ENCODE peak calls at places on chromosomes 2 and 18, in eight cellular contexts. J is colonic mucosa; E is CD4-positive, alpha-beta memory T cell; L is adipocyte; W is small intestine; S is left ventricle myocardium inferior; N is uterus; O is spleen. H is an unnamed sample. For H3K4me1, the result is how much of the 10 kb centered on the place peaks cover.

GRCh38 chr2:97728091-97728596 is 14.8 kb downstream of the ZAP70 start:
- DNase-seq in J (no peak), E (peak), L (no peak), W (no peak), S (peak), N (no peak), O (peak), H (no peak)

GRCh38 chr2:9170458-9171130 is 36.0 kb upstream of the ASAP2 start:
- DNase-seq in J (peak), E (no peak), L (no peak), W (peak), S (no peak), N (no peak), O (no peak), H (no peak)

GRCh38 chr2:216936954-216937357 is 77.1 kb upstream of the TNP1 start:
- DNase-seq in J (no peak), E (no peak), L (no peak), W (no peak), S (peak), N (no peak), O (no peak), H (no peak)

GRCh38 chr2:99066602-99067001 is 74.9 kb upstream of the C2orf15 start:
- DNase-seq in J (peak), E (peak), L (peak), W (peak), S (no peak), N (no peak), O (no peak), H (no peak)

GRCh38 chr18:906416-907170 is 1.9 kb downstream of the ADCYAP1 start:
- DNase-seq in J (no peak), E (no peak), L (no peak), W (no peak), S (no peak), N (no peak), O (no peak), H (no peak)

GRCh38 chr18:74294526-74294925 is 2.8 kb upstream of the CYB5A start:
- DNase-seq in J (no peak), E (no peak), L (no peak), W (no peak), S (no peak), N (peak), O (no peak), H (no peak)

GRCh38 chr18:44723973-44724778 is 43.5 kb downstream of the SETBP1 start:
- DNase-seq in J (no peak), E (peak), L (no peak), W (no peak), S (no peak), N (no peak), O (no peak), H (no peak)

GRCh38 chr2:127092306-127092705 is 14.6 kb downstream of the BIN1 start:
- DNase-seq in J (no peak), E (no peak), L (no peak), W (no peak), S (no peak), N (no peak), O (peak), H (no peak)

GRCh38 chr2:126655066-126655465 is 892 bp upstream of the GYPC start:
- DNase-seq in J (no peak), E (no peak), L (no peak), W (no peak), S (no peak), N (no peak), O (no peak), H (no peak)

GRCh38 chr2:189933911-189934399 is 128.6 kb downstream of the MSTN start:
- DNase-seq in J (no peak), E (no peak), L (peak), W (no peak), S (no peak), N (no peak), O (no peak), H (no peak)

GRCh38 chr18:59325965-59326364 is 7.5 kb upstream of the CPLX4 start:
- DNase-seq in J (no peak), E (no peak), L (no peak), W (no peak), S (no peak), N (no peak), O (no peak), H (no peak)

GRCh38 chr2:170685591-170685990 is 29.5 kb upstream of the SP5 start:
- DNase-seq in J (no peak), E (no peak), L (no peak), W (no peak), S (no peak), N (no peak), O (no peak), H (no peak)

GRCh38 chr18:55861266-55861665 is 273.3 kb upstream of the TCF4 start:
- DNase-seq in J (no peak), E (no peak), L (peak), W (no peak), S (no peak), N (no peak), O (no peak), H (no peak)

GRCh38 chr18:23723121-23723520 is 33.9 kb downstream of the LAMA3 start:
- DNase-seq in J (no peak), E (no peak), L (peak), W (no peak), S (no peak), N (no peak), O (no peak), H (no peak)

GRCh38 chr2:149098722-149099121 is 60.2 kb downstream of the LYPD6B start:
- DNase-seq in J (no peak), E (no peak), L (peak), W (peak), S (no peak), N (no peak), O (no peak), H (no peak)

GRCh38 chr2:43228782-43229659 is 2.6 kb upstream of the ZFP36L2 start:
- DNase-seq in J (no peak), E (peak), L (peak), W (no peak), S (no peak), N (no peak), O (peak), H (no peak)

GRCh38 chr2:14944562-14945346 is 312.2 kb downstream of the LRATD1 start:
- DNase-seq in J (no peak), E (no peak), L (peak), W (peak), S (no peak), N (no peak), O (no peak), H (no peak)

GRCh38 chr18:55024568-55024967 is 65.3 kb upstream of the CCDC68 start:
- DNase-seq in J (no peak), E (no peak), L (no peak), W (no peak), S (no peak), N (no peak), O (no peak), H (no peak)

GRCh38 chr2:24793752-24794477 is 690 bp downstream of the CENPO start:
- DNase-seq in J (peak), E (no peak), L (peak), W (peak), S (no peak), N (no peak), O (no peak), H (no peak)

GRCh38 chr2:159094173-159094737 is 125.8 kb downstream of the TANC1 start:
- DNase-seq in J (peak), E (no peak), L (peak), W (no peak), S (peak), N (peak), O (no peak), H (peak)

GRCh38 chr2:31219131-31219969 is 2.0 kb upstream of the CAPN14 start:
- DNase-seq in J (no peak), E (no peak), L (no peak), W (peak), S (no peak), N (no peak), O (no peak), H (no peak)

GRCh38 chr2:129915303-129915840 is 64.1 kb upstream of the RAB6C start:
- DNase-seq in J (peak), E (no peak), L (no peak), W (no peak), S (no peak), N (no peak), O (no peak), H (no peak)

GRCh38 chr2:149200109-149200520 is 130.3 kb upstream of the LYPD6 start:
- DNase-seq in J (no peak), E (no peak), L (peak), W (peak), S (no peak), N (no peak), O (no peak), H (no peak)

GRCh38 chr2:139031722-139032121 is 251.5 kb upstream of the NXPH2 start:
- DNase-seq in J (no peak), E (no peak), L (peak), W (no peak), S (peak), N (no peak), O (no peak), H (no peak)

GRCh38 chr2:101341901-101342624 is 33.6 kb upstream of the RNF149 start:
- DNase-seq in J (peak), E (peak), L (peak), W (peak), S (peak), N (peak), O (peak), H (peak)
- H3K4me3 ChIP-seq in J (no peak), E (no peak), L (peak), W (no peak), S (no peak), N (no peak), O (no peak), H (no peak)

DNA sequence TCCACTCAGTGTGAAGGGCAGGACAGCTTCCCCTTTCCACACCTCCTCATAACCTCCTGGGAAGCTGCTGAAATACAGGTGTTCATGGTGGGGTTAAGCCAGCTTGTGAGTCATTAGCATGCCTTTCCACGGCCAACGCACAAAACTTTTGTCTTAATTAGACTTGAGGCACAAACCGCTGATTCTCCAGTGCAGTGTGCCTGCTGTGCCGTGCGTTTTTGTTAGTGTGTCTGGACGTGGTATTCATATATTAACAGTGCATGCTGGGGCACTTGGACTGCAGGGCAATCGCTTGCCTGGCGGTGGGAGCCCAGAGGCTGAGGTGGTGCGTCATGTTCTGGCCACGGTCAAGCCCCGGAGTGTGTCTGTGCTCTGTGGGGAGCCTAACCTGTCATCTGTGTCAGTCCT is 156.2 kb downstream of the SH3RF3 start:
- DNase-seq in J (no peak), E (no peak), L (peak), W (no peak), S (no peak), N (no peak), O (peak), H (no peak)
- H3K4me1 ChIP-seq in J (under half), E (under half), L (under half), W (under half), S (half or more), N (under half), O (under half), H (under half)

GRCh38 chr2:240856151-240856980 is 12.3 kb upstream of the AGXT start:
- DNase-seq in J (no peak), E (peak), L (no peak), W (no peak), S (no peak), N (no peak), O (no peak), H (no peak)

GRCh38 chr2:240858321-240858720 is 10.3 kb upstream of the AGXT start:
- DNase-seq in J (no peak), E (no peak), L (no peak), W (no peak), S (no peak), N (no peak), O (no peak), H (no peak)

GRCh38 chr2:240857039-240858008 is 11.3 kb upstream of the AGXT start:
- DNase-seq in J (peak), E (peak), L (no peak), W (peak), S (no peak), N (no peak), O (no peak), H (no peak)

GRCh38 chr2:240852671-240853314 is 15.8 kb upstream of the AGXT start:
- DNase-seq in J (no peak), E (peak), L (no peak), W (no peak), S (no peak), N (no peak), O (peak), H (no peak)

GRCh38 chr2:240855670-240856069 is 13.0 kb upstream of the AGXT start:
- DNase-seq in J (no peak), E (no peak), L (no peak), W (no peak), S (no peak), N (no peak), O (no peak), H (no peak)
- H3K4me3 ChIP-seq in J (no peak), E (no peak), L (no peak), W (no peak), S (no peak), N (no peak), O (no peak), H (no peak)

DNA sequence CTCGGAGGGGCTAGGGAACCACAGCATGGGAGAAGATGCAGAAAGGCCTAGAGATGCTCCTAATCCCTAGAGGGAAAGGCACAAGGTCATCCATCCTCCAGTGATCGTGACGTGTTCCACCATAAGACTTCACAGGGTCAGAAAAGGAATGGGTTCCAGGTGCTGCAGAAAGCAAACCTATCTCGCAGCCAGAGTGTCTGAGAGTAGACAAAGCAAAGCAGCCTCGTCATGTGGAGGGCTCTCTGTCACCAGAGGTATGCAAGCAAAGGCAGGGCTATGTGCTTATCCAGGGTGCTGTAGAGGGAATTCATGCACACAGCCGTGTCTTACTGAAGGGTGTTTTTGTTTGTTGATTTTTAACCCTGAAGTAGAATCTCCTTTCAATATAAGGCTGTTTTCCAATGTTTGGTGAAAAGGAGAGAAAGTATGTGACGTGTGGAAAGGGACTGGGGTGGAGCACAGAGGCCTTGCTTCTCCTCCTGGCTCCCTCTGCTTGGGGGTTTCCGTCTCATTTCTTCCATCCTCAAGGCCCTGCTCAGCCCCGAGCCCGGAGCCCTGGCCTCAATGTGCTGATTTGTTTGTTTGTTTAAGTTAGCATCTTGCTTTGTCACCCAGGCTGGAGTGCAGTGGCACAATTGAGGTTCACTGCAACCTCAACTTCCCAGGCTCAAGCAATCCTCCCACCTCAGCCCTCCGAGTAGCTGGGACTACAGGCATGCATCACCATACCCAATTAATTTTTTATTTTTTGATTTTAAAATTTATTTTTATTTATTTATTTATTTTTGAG is 3.0 kb downstream of the GPR55 start:
- DNase-seq in J (no peak), E (no peak), L (no peak), W (no peak), S (no peak), N (no peak), O (peak), H (no peak)
- H3K4me1 ChIP-seq in J (under half), E (under half), L (under half), W (under half), S (under half), N (under half), O (under half), H (under half)

GRCh38 chr2:104857262-104858221 is 3.6 kb downstream of the POU3F3 start:
- DNase-seq in J (no peak), E (no peak), L (no peak), W (peak), S (no peak), N (no peak), O (no peak), H (no peak)
- H3K4me3 ChIP-seq in J (no peak), E (no peak), L (no peak), W (peak), S (peak), N (no peak), O (no peak), H (peak)

GRCh38 chr2:45180033-45180746 is 170.9 kb upstream of the SIX2 start:
- DNase-seq in J (no peak), E (no peak), L (peak), W (no peak), S (no peak), N (no peak), O (no peak), H (no peak)
- H3K4me1 ChIP-seq in J (under half), E (under half), L (half or more), W (under half), S (under half), N (under half), O (under half), H (under half)

H was measured in tibial nerve.